ENCODE peak calls at places on chromosomes 1 and 21, in four cellular contexts. T is tibial artery, C is mammary epithelial cell, W is RWPE2. Y is an unnamed sample. For H3K27me3, H3K4me1 and H3K36me3, the result is how much of the 10 kb centered on the place peaks cover.

GRCh38 chr1:203057831-203058673 is 27.8 kb downstream of the MYOG start:
- DNase-seq in T (no peak), C (no peak), W (no peak), Y (no peak)

GRCh38 chr1:186426118-186426517 is 34.8 kb downstream of the PDC start:
- DNase-seq in T (no peak), C (no peak), W (no peak), Y (no peak)

GRCh38 chr1:77544845-77545244 is 137.6 kb downstream of the ZZZ3 start:
- DNase-seq in T (no peak), C (no peak), W (no peak), Y (no peak)

GRCh38 chr1:66331641-66332523 is 202.1 kb upstream of the SGIP1 start:
- DNase-seq in T (peak), C (peak), W (no peak), Y (peak)

GRCh38 chr1:157496121-157496526 is 56.2 kb downstream of the FCRL5 start:
- DNase-seq in T (no peak), C (peak), W (no peak), Y (peak)

GRCh38 chr1:241934181-241934815 is 23.3 kb upstream of the BECN2 start:
- DNase-seq in T (no peak), C (peak), W (no peak), Y (no peak)

GRCh38 chr1:230263573-230264195 is 162.4 kb downstream of the PGBD5 start:
- DNase-seq in T (peak), C (no peak), W (no peak), Y (no peak)

GRCh38 chr1:213070399-213070798 is 19.4 kb downstream of the RPS6KC1 start:
- DNase-seq in T (no peak), C (peak), W (no peak), Y (no peak)

GRCh38 chr1:165855010-165855838 is 27.8 kb downstream of the UCK2 start:
- DNase-seq in T (no peak), C (no peak), W (no peak), Y (no peak)

GRCh38 chr1:153967109-153967999 is at the start of gene CREB3L4:
- DNase-seq in T (peak), C (peak), W (peak), Y (peak)

GRCh38 chr1:155983191-155984023 is 5.1 kb upstream of the ARHGEF2 start:
- DNase-seq in T (peak), C (peak), W (peak), Y (no peak)

GRCh38 chr1:85502625-85503083 is 37.7 kb upstream of the DDAH1 start:
- DNase-seq in T (no peak), C (peak), W (no peak), Y (peak)

GRCh38 chr1:3898994-3899775 is 887 bp downstream of the C1orf174 start:
- DNase-seq in T (peak), C (peak), W (no peak), Y (no peak)

GRCh38 chr1:41671116-41671755 is 186.8 kb upstream of the EDN2 start:
- DNase-seq in T (no peak), C (no peak), W (no peak), Y (no peak)

GRCh38 chr1:219281834-219282233 is 108.2 kb downstream of the LYPLAL1 start:
- DNase-seq in T (no peak), C (no peak), W (no peak), Y (no peak)

GRCh38 chr1:2483970-2484369 is 7.9 kb downstream of the PLCH2 start:
- DNase-seq in T (no peak), C (no peak), W (no peak), Y (no peak)

GRCh38 chr1:2300004-2300771 is 72.1 kb downstream of the SKI start:
- DNase-seq in T (no peak), C (no peak), W (no peak), Y (peak)

GRCh38 chr1:153578936-153579335 is 13.3 kb upstream of the S100A2 start:
- DNase-seq in T (peak), C (no peak), W (no peak), Y (no peak)

GRCh38 chr1:7469255-7469938 is 301.7 kb upstream of the VAMP3 start:
- DNase-seq in T (peak), C (peak), W (no peak), Y (no peak)

GRCh38 chr21:21605502-21605901 is 607.3 kb downstream of the NCAM2 start:
- DNase-seq in T (no peak), C (no peak), W (no peak), Y (no peak)

GRCh38 chr1:162080472-162081015 is 11.1 kb downstream of the NOS1AP start:
- DNase-seq in T (no peak), C (no peak), W (no peak), Y (no peak)

GRCh38 chr21:28150778-28151177 is 841.9 kb downstream of the LTN1 start:
- DNase-seq in T (no peak), C (no peak), W (no peak), Y (no peak)

GRCh38 chr1:41475346-41475745 is 9.1 kb downstream of the EDN2 start:
- DNase-seq in T (no peak), C (no peak), W (no peak), Y (no peak)

GRCh38 chr1:234517087-234517802 is 38.3 kb upstream of the TARBP1 start:
- DNase-seq in T (no peak), C (no peak), W (no peak), Y (no peak)

GRCh38 chr1:153663211-153663610 is 4.7 kb downstream of the SNAPIN start:
- DNase-seq in T (no peak), C (peak), W (no peak), Y (no peak)

GRCh38 chr21:15695241-15695640 is 34.5 kb upstream of the USP25 start:
- DNase-seq in T (no peak), C (no peak), W (no peak), Y (no peak)

GRCh38 chr21:44891631-44892031 is 18.1 kb upstream of the PTTG1IP start:
- DNase-seq in T (no peak), C (no peak), W (no peak), Y (no peak)
- H3K27me3 ChIP-seq in T (under half), C (under half), W (under half), Y (under half)

GRCh38 chr21:32248616-32249550 is 30.0 kb downstream of the MIS18A start:
- DNase-seq in T (no peak), C (no peak), W (no peak), Y (no peak)

GRCh38 chr21:32246571-32246970 is 32.3 kb downstream of the MIS18A start:
- DNase-seq in T (no peak), C (no peak), W (no peak), Y (no peak)

GRCh38 chr21:32253215-32253641 is 25.6 kb downstream of the MIS18A start:
- DNase-seq in T (no peak), C (no peak), W (no peak), Y (no peak)

GRCh38 chr21:32252136-32252535 is 26.7 kb downstream of the MIS18A start:
- DNase-seq in T (no peak), C (no peak), W (no peak), Y (no peak)

DNA sequence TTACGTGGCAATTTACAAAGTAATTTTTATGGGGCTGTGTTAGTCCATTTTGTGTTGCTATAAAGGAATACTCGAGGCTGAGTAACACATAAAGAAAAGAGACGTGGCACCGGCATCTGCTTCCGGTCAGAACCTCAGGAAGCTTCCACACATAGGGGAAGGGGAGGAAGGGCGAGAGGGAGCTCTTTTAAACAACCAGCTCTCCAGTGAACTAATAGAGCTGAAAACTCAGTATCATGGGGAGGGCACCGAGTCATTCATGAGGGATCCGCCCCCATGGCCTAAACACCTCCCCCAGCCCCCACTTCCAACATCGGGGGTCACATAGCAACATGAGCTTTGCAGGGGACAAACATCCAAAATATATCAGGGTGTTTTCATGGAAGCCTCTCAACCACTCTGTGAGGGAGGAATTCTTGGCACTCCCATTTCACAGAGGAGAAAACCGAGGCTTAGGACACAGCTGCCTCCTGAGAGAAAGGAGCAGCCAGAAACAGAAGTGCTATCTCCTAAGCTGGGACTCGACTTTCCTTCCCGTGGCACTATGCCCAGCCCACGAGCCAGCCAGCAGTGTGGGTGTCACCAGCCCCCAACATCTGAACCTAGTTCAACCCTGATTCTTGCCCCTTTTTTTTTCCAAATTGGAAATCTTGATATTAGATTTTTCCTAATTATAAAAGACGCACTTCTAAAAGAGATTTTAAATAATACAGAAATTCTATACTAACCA is 29.1 kb downstream of the MIS18A start:
- DNase-seq in T (no peak), C (no peak), W (no peak), Y (no peak)
- H3K4me1 ChIP-seq in T (under half), C (under half), W (under half), Y (under half)

GRCh38 chr1:206911064-206911663 is 10.6 kb downstream of the FCMR start:
- DNase-seq in T (peak), C (peak), W (no peak), Y (no peak)
- H3K36me3 ChIP-seq in T (under half), C (under half), W (under half), Y (under half)

GRCh38 chr1:33986389-33987095 is 122.7 kb downstream of the HMGB4 start:
- DNase-seq in T (peak), C (no peak), W (no peak), Y (peak)

GRCh38 chr1:33993301-33993700 is 129.4 kb downstream of the HMGB4 start:
- DNase-seq in T (no peak), C (no peak), W (no peak), Y (no peak)

GRCh38 chr1:33985656-33986055 is 121.8 kb downstream of the HMGB4 start:
- DNase-seq in T (peak), C (no peak), W (no peak), Y (no peak)

GRCh38 chr1:33985166-33985565 is 121.3 kb downstream of the HMGB4 start:
- DNase-seq in T (peak), C (no peak), W (no peak), Y (no peak)

GRCh38 chr1:33988161-33988560 is 124.3 kb downstream of the HMGB4 start:
- DNase-seq in T (no peak), C (no peak), W (no peak), Y (no peak)
- H3K27me3 ChIP-seq in T (under half), C (under half), W (under half), Y (under half)

DNA sequence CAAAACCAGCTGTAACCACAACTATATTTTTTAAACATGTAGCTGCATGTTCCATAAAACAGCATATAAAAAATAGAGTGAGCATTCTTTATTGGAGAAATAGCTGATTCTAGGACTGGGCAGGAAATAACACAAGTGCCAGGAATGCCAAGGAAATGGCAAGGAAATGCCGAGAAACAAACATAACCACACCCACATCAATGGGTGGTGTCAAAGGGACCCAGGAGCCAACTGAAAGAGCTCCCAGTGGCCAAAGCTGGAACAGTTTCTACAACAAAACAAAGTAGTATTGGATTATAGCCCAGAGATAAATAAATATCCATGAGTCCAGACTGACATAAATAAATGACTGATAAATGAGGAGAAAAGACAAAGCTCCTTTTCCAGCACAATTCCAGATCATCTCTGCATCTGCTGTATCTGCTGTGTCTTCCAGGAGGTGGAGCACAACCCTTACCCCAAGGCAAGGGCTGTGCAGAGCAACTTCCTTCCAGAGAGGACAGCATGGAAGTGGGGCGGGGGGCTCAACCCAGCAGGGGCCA is 28.1 kb downstream of the ADARB1 start:
- DNase-seq in T (no peak), C (peak), W (no peak), Y (peak)
- H3K4me1 ChIP-seq in T (half or more), C (under half), W (under half), Y (under half)

GRCh38 chr1:211210965-211211364 is 48.2 kb upstream of the RCOR3 start:
- DNase-seq in T (no peak), C (no peak), W (no peak), Y (no peak)

GRCh38 chr1:211206981-211207380 is 52.2 kb upstream of the RCOR3 start:
- DNase-seq in T (no peak), C (no peak), W (no peak), Y (no peak)

GRCh38 chr1:211215577-211215976 is 43.6 kb upstream of the RCOR3 start:
- DNase-seq in T (no peak), C (no peak), W (no peak), Y (no peak)

GRCh38 chr1:211213702-211214101 is 45.5 kb upstream of the RCOR3 start:
- DNase-seq in T (no peak), C (no peak), W (no peak), Y (no peak)

GRCh38 chr1:211210052-211210451 is 49.1 kb upstream of the RCOR3 start:
- DNase-seq in T (no peak), C (peak), W (no peak), Y (no peak)
- H3K36me3 ChIP-seq in T (under half), C (under half), W (under half), Y (under half)

GRCh38 chr1:55038974-55039341 is 390 bp upstream of the PCSK9 start:
- DNase-seq in T (no peak), C (no peak), W (no peak), Y (no peak)

GRCh38 chr1:55040083-55040952 is 970 bp downstream of the PCSK9 start:
- DNase-seq in T (peak), C (peak), W (no peak), Y (peak)

GRCh38 chr1:55040953-55041494 is 1.7 kb downstream of the PCSK9 start:
- DNase-seq in T (peak), C (no peak), W (no peak), Y (no peak)

GRCh38 chr1:55038552-55038838 is 853 bp upstream of the PCSK9 start:
- DNase-seq in T (no peak), C (no peak), W (no peak), Y (no peak)

GRCh38 chr1:55039342-55040082 is at the start of gene PCSK9:
- DNase-seq in T (peak), C (peak), W (peak), Y (peak)
- H3K27me3 ChIP-seq in T (under half), C (under half), W (under half), Y (under half)

GRCh38 chr1:198607714-198608113 is 31.1 kb upstream of the PTPRC start:
- DNase-seq in T (no peak), C (peak), W (no peak), Y (no peak)
- H3K4me1 ChIP-seq in T (under half), C (under half), W (under half), Y (under half)

GRCh38 chr1:97090725-97091124 is 369.1 kb downstream of the PTBP2 start:
- DNase-seq in T (no peak), C (no peak), W (no peak), Y (no peak)

GRCh38 chr1:97092824-97093223 is 371.2 kb downstream of the PTBP2 start:
- DNase-seq in T (no peak), C (no peak), W (no peak), Y (no peak)

GRCh38 chr1:97093742-97094141 is 372.2 kb downstream of the PTBP2 start:
- DNase-seq in T (no peak), C (peak), W (no peak), Y (no peak)

GRCh38 chr1:97091263-97091662 is 369.7 kb downstream of the PTBP2 start:
- DNase-seq in T (no peak), C (no peak), W (no peak), Y (peak)

GRCh38 chr1:97091679-97092078 is 370.1 kb downstream of the PTBP2 start:
- DNase-seq in T (no peak), C (no peak), W (no peak), Y (no peak)
- H3K36me3 ChIP-seq in T (under half), C (under half), W (under half), Y (under half)